ENCODE peak calls at places on chromosomes 3 and 15, in seven cellular contexts. A, R, G, E, N, M and P are unnamed samples. For H3K4me1, the result is how much of the 10 kb centered on the place peaks cover.

GRCh38 chr15:79918278-79918677 is 21.5 kb upstream of the MTHFS start:
- DNase-seq in R (no peak), E (no peak), A (no peak), M (no peak), G (no peak), N (no peak), P (no peak)

GRCh38 chr15:80550910-80551265 is 144.2 kb upstream of the ABHD17C start:
- DNase-seq in M (no peak), G (no peak), N (no peak), A (no peak), E (no peak), R (no peak), P (no peak)

GRCh38 chr3:197501879-197502620 is 53.7 kb downstream of the BDH1 start:
- DNase-seq in N (peak), G (no peak), M (no peak), A (peak), E (no peak), R (no peak), P (no peak)

GRCh38 chr3:112958749-112959560 is 15.9 kb downstream of the CD200R1 start:
- DNase-seq in R (no peak), A (no peak), E (no peak), N (no peak), M (no peak), G (no peak), P (no peak)

GRCh38 chr3:15449489-15449888 is 22.1 kb downstream of the EAF1 start:
- DNase-seq in M (no peak), N (no peak), R (no peak), A (no peak), G (no peak), E (no peak), P (peak)

GRCh38 chr3:66047321-66048050 is 8.8 kb upstream of the MAGI1 start:
- DNase-seq in A (no peak), R (no peak), E (peak), G (no peak), N (no peak), M (no peak), P (no peak)

GRCh38 chr3:174325834-174326705 is 533.1 kb upstream of the NAALADL2 start:
- DNase-seq in N (no peak), M (no peak), E (no peak), A (no peak), G (no peak), R (no peak), P (no peak)

GRCh38 chr3:163056874-163057497 is 1560.4 kb downstream of the OTOL1 start:
- DNase-seq in R (no peak), G (peak), N (no peak), E (peak), A (peak), M (peak), P (no peak)

GRCh38 chr3:185353823-185354614 is 8.9 kb upstream of the MAP3K13 start:
- DNase-seq in M (peak), N (peak), E (peak), A (peak), G (peak), R (peak), P (peak)

GRCh38 chr3:198079771-198080520 is 119.9 kb downstream of the LMLN start:
- DNase-seq in A (peak), R (no peak), M (peak), N (peak), E (no peak), G (no peak), P (no peak)

GRCh38 chr15:57772223-57772957 is 65.9 kb downstream of the POLR2M start:
- DNase-seq in R (no peak), N (no peak), G (no peak), M (no peak), E (no peak), A (no peak), P (no peak)

GRCh38 chr3:185796431-185797107 is 28.3 kb downstream of the IGF2BP2 start:
- DNase-seq in G (peak), R (no peak), N (no peak), E (no peak), A (peak), M (no peak), P (no peak)

GRCh38 chr3:58351920-58352319 is 19.2 kb downstream of the PXK start:
- DNase-seq in E (no peak), R (no peak), N (no peak), M (no peak), A (no peak), G (no peak), P (no peak)

GRCh38 chr3:183313764-183314163 is 60.7 kb downstream of the B3GNT5 start:
- DNase-seq in A (no peak), N (no peak), G (no peak), M (no peak), E (no peak), R (no peak), P (no peak)

GRCh38 chr3:102974333-102974732 is 539.5 kb downstream of the ZPLD1 start:
- DNase-seq in G (no peak), R (no peak), E (no peak), N (no peak), A (no peak), M (no peak), P (no peak)
- TF ChIP-seq EP300 in G (no peak), R (no peak), E (no peak), N (no peak), A (no peak), M (no peak), P (no peak)

GRCh38 chr3:160564205-160564922 is 1.0 kb downstream of the KPNA4 start:
- DNase-seq in A (peak), R (peak), N (no peak), G (peak), M (no peak), E (no peak), P (peak)
- H3K4me1 ChIP-seq in A (half or more), R (under half), N (under half), G (under half), M (under half), E (under half), P (half or more)

GRCh38 chr3:61688307-61688695 is 126.9 kb downstream of the PTPRG start:
- DNase-seq in A (no peak), M (no peak), G (no peak), R (no peak), E (no peak), N (peak), P (no peak)
- TF ChIP-seq EP300 in A (no peak), M (no peak), G (no peak), R (no peak), E (no peak), N (no peak), P (no peak)

DNA sequence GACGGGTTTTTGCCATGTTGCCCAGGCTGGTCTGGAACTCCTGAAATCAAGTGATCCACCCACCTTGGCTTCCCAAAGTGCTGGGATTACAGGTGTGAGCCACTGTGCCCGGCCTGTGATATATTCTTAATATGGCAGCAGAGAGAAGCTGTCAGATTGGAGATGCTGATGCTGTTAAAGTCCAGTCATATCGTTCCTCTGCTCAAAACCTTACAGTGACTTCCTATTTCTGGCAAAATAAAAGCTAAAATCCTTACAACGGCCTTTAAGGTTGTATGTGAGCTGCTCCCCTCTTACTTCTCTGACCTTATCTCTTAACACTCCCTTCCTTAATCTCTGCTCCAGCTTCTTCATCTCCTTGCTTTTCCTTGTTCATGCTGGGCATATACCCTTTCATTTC is 26.6 kb upstream of the MGA start:
- DNase-seq in A (no peak), E (no peak), M (no peak), R (no peak), N (no peak), G (no peak), P (no peak)
- H3K4me1 ChIP-seq in A (under half), E (under half), M (under half), R (under half), N (under half), G (under half), P (under half)

DNA sequence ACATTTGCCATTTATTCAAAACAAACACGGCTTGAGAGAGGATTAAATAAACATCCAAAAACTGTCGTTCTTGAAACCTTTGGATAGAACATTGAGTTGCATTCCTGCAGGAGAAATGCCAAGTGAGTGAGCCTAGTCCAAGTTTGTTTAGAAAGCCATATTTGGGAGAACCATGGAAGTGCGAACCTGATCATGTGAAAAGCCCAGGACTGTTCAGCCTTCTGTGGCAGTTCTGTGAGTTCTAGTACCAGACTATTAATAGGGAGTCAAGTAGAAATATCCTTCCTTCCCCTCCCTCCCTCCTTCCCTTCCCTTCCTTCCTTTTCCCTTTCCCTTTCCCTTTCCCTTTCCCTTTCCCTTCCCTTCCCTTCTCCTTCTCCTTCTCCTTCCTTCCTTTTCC is 470.4 kb downstream of the LPP start:
- DNase-seq in A (peak), G (no peak), M (no peak), N (no peak), E (no peak), R (no peak), P (no peak)
- TF ChIP-seq EP300 in A (no peak), G (no peak), M (no peak), N (no peak), E (peak), R (peak), P (no peak)

GRCh38 chr15:64156652-64157331 is 5.3 kb downstream of the SNX22 start:
- DNase-seq in E (no peak), M (no peak), A (no peak), R (no peak), G (no peak), N (no peak), P (peak)
- H3K4me1 ChIP-seq in E (under half), M (under half), A (under half), R (under half), G (under half), N (under half), P (under half)

GRCh38 chr3:97871788-97872187 is 50.0 kb downstream of the CRYBG3 start:
- DNase-seq in A (no peak), M (no peak), E (no peak), N (no peak), R (no peak), G (no peak), P (no peak)

GRCh38 chr3:97871206-97871605 is 49.4 kb downstream of the CRYBG3 start:
- DNase-seq in G (no peak), R (no peak), M (no peak), N (no peak), E (no peak), A (no peak), P (no peak)

GRCh38 chr3:97872209-97873042 is 50.6 kb downstream of the CRYBG3 start:
- DNase-seq in E (no peak), A (no peak), N (no peak), R (no peak), M (no peak), G (no peak), P (no peak)
- TF ChIP-seq EP300 in E (no peak), A (no peak), N (no peak), R (no peak), M (no peak), G (no peak), P (no peak)

GRCh38 chr15:59330649-59331048 is 42.0 kb downstream of the MYO1E start:
- DNase-seq in R (no peak), N (no peak), M (no peak), A (no peak), G (no peak), E (no peak), P (no peak)

GRCh38 chr15:59329091-59329490 is 43.6 kb downstream of the MYO1E start:
- DNase-seq in E (no peak), A (no peak), G (no peak), N (no peak), M (no peak), R (no peak), P (no peak)

GRCh38 chr15:59329570-59330350 is 42.9 kb downstream of the MYO1E start:
- DNase-seq in M (no peak), A (no peak), N (no peak), G (peak), R (no peak), E (no peak), P (no peak)

GRCh38 chr15:59327942-59328341 is 44.7 kb downstream of the MYO1E start:
- DNase-seq in G (no peak), N (no peak), A (no peak), R (no peak), E (no peak), M (no peak), P (no peak)

GRCh38 chr15:59326856-59327255 is 45.8 kb downstream of the MYO1E start:
- DNase-seq in R (no peak), M (no peak), G (no peak), A (peak), N (no peak), E (no peak), P (no peak)
- H3K4me1 ChIP-seq in R (under half), M (under half), G (half or more), A (under half), N (under half), E (under half), P (under half)

GRCh38 chr3:13047296-13048165 is 25.7 kb downstream of the IQSEC1 start:
- DNase-seq in G (no peak), N (no peak), E (no peak), A (no peak), M (no peak), R (no peak), P (no peak)

GRCh38 chr3:13044496-13045244 is 28.6 kb downstream of the IQSEC1 start:
- DNase-seq in R (no peak), E (no peak), G (no peak), A (no peak), M (no peak), N (no peak), P (no peak)

GRCh38 chr3:13046569-13047279 is 26.5 kb downstream of the IQSEC1 start:
- DNase-seq in R (no peak), N (no peak), M (no peak), E (no peak), G (no peak), A (no peak), P (no peak)

GRCh38 chr3:13045245-13045903 is 27.9 kb downstream of the IQSEC1 start:
- DNase-seq in A (no peak), M (no peak), E (no peak), R (no peak), N (no peak), G (no peak), P (no peak)

DNA sequence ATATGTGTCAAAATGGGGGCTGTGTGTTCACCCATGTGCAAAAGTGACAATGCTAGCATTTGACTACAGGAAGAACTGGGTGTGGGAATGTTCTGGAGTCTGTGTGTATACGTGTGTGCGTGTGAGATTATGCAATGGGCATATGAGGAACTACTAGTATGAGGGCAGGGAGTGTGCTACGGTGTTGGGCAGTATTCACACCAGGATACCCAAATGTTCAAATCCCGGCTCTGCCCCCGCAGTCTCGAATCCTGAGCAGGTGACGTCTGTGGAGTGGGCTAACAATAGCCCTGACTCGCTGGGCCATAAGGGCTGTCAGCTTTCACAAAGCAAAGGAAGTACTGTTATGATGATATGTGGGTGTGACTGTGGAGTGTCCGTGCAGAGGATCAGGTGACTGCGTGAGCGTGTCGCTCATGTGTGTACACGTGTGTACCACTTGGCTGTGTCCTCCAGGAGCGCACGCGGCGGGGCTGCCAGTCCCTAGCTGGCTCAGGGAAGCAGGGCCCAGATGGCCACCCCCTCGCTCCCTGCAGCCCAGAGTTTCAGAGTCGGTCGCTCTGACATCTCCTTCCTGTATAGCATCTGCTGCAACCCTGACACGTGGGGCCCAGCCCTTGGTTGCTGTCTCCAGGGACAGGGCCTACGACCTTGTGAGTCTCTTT is 27.2 kb downstream of the IQSEC1 start:
- DNase-seq in N (no peak), G (no peak), R (no peak), M (peak), A (peak), E (no peak), P (no peak)
- TF ChIP-seq EP300 in N (no peak), G (no peak), R (no peak), M (no peak), A (no peak), E (no peak), P (no peak)